ENCODE peak calls at places on chromosomes 2 and 18, in five cellular contexts. C is LoVo; A is KG1; F is epithelial cell of esophagus; P is CD4-positive, alpha-beta memory T cell. G is an unnamed sample.
A peak's percentile ranks its signal among the peaks of the same experiment; 100 is the strongest.

GRCh38 chr18:75111673-75112485 is 97.1 kb downstream of the PTGR3 start:
- DNase-seq in C (peak; percentile 2), A (no peak), F (peak; percentile 2), P (no peak), G (peak; percentile 2)

GRCh38 chr2:122100371-122101150 is 345.1 kb downstream of the TSN start:
- DNase-seq in C (no peak), A (no peak), F (no peak), P (no peak), G (no peak)

GRCh38 chr18:50076245-50076644 is 118.7 kb downstream of the MYO5B start:
- DNase-seq in C (no peak), A (no peak), F (no peak), P (peak; percentile 1), G (no peak)

GRCh38 chr2:231132126-231132525 is 7.3 kb upstream of the HTR2B start:
- DNase-seq in C (no peak), A (no peak), F (peak; percentile 27), P (no peak), G (no peak)

GRCh38 chr18:61474918-61475317 is 141.7 kb downstream of the CDH20 start:
- DNase-seq in C (no peak), A (no peak), F (no peak), P (no peak), G (no peak)

GRCh38 chr2:12718662-12719399 is 2.1 kb downstream of the TRIB2 start:
- DNase-seq in C (no peak), A (no peak), F (peak; percentile 10), P (no peak), G (no peak)

GRCh38 chr2:8234253-8234652 is 447.6 kb upstream of the ID2 start:
- DNase-seq in C (no peak), A (no peak), F (no peak), P (no peak), G (peak; percentile 54)

GRCh38 chr2:1731963-1732768 is 12.1 kb downstream of the PXDN start:
- DNase-seq in C (no peak), A (no peak), F (no peak), P (no peak), G (no peak)

GRCh38 chr18:76260941-76261472 is 234.0 kb downstream of the ZNF516 start:
- DNase-seq in C (no peak), A (no peak), F (no peak), P (no peak), G (no peak)

GRCh38 chr18:8389391-8390340 is 219.6 kb upstream of the RAB12 start:
- DNase-seq in C (no peak), A (peak; percentile 5), F (peak; percentile 85), P (peak; percentile 22), G (no peak)

GRCh38 chr2:201656740-201657139 is 13.4 kb upstream of the TMEM237 start:
- DNase-seq in C (no peak), A (no peak), F (no peak), P (no peak), G (no peak)

G was measured in MV-4-11.